ENCODE peak calls at places on chromosomes 12 and 14, in four cellular contexts. I is RWPE2, W is fibroblast of pulmonary artery, O is NCI-H1436. M is an unnamed sample.

GRCh38 chr12:70756791-70757190 is 119.6 kb upstream of the PTPRB start:
- DNase-seq in W (no peak), I (no peak), O (no peak), M (peak)

GRCh38 chr12:116698131-116698495 is 39.8 kb downstream of the SPRING1 start:
- DNase-seq in O (no peak), W (no peak), I (no peak), M (peak)

GRCh38 chr14:101965796-101966718 is 1.7 kb downstream of the DYNC1H1 start:
- DNase-seq in W (no peak), I (no peak), O (no peak), M (no peak)

GRCh38 chr12:22539055-22539454 is 5.3 kb downstream of the C2CD5 start:
- DNase-seq in W (no peak), I (no peak), O (no peak), M (no peak)

GRCh38 chr14:91503000-91503504 is 7.1 kb downstream of the PPP4R3A start:
- DNase-seq in O (no peak), W (no peak), I (no peak), M (no peak)

GRCh38 chr14:101665478-101666078 is 95.9 kb upstream of the PPP2R5C start:
- DNase-seq in W (peak), I (no peak), O (peak), M (peak)

GRCh38 chr12:4280351-4281163 is 7.0 kb downstream of the CCND2 start:
- DNase-seq in W (no peak), I (no peak), O (no peak), M (no peak)

GRCh38 chr12:52440821-52441319 is 6.7 kb upstream of the KRT75 start:
- DNase-seq in W (peak), O (no peak), I (no peak), M (no peak)

GRCh38 chr14:77044776-77045569 is 16.5 kb upstream of the IRF2BPL start:
- DNase-seq in O (no peak), I (no peak), W (peak), M (no peak)

GRCh38 chr14:31207287-31207745 is 277 bp downstream of the HECTD1 start:
- DNase-seq in W (no peak), I (peak), O (no peak), M (no peak)

GRCh38 chr12:18320976-18321375 is 59.7 kb downstream of the PIK3C2G start:
- DNase-seq in O (no peak), I (no peak), W (no peak), M (no peak)

GRCh38 chr12:29288031-29288430 is 92.9 kb downstream of the ERGIC2 start:
- DNase-seq in O (no peak), I (no peak), W (no peak), M (no peak)

GRCh38 chr12:118013283-118013682 is 3.2 kb upstream of the RFC5 start:
- DNase-seq in I (no peak), W (peak), O (no peak), M (no peak)

GRCh38 chr14:64701660-64702059 is 2.6 kb upstream of the PLEKHG3 start:
- DNase-seq in W (no peak), I (peak), O (no peak), M (peak)

GRCh38 chr12:100234166-100234565 is 32.7 kb downstream of the DEPDC4 start:
- DNase-seq in W (peak), O (no peak), I (no peak), M (no peak)

GRCh38 chr12:68871899-68872298 is 61.1 kb downstream of the CPM start:
- DNase-seq in I (no peak), W (peak), O (no peak), M (no peak)

GRCh38 chr14:88044129-88044727 is 39.3 kb downstream of the GPR65 start:
- DNase-seq in O (no peak), W (no peak), I (no peak), M (no peak)

GRCh38 chr14:91329615-91330014 is 85.1 kb upstream of the GPR68 start:
- DNase-seq in O (no peak), I (no peak), W (no peak), M (peak)

GRCh38 chr12:84375472-84375871 is 537.1 kb downstream of the SLC6A15 start:
- DNase-seq in O (no peak), I (no peak), W (no peak), M (no peak)

GRCh38 chr12:106417926-106418910 is 60.7 kb downstream of the POLR3B start:
- DNase-seq in O (no peak), W (peak), I (no peak), M (no peak)